ENCODE peak calls at places on chromosome 1, in seven cellular contexts. B is stomach, X is GM23338, J is HAP-1, S is fibroblast of pulmonary artery, V is fibroblast of the aortic adventitia, K is HFF-Myc. E is an unnamed sample.
A peak's percentile ranks its signal among the peaks of the same experiment; 100 is the strongest.

GRCh38 chr1:91792393-91793032 is 93.4 kb downstream of the TGFBR3 start:
- DNase-seq in B (no peak), S (no peak), V (no peak), K (no peak), X (peak; percentile 58), J (peak; percentile 24), E (no peak)

GRCh38 chr1:78830321-78830720 is 176.2 kb downstream of the ADGRL4 start:
- DNase-seq in J (no peak), S (no peak), X (peak; percentile 18), B (no peak), K (no peak), V (peak; percentile 24), E (no peak)

GRCh38 chr1:232865118-232865931 is 60.1 kb downstream of the MAP10 start:
- DNase-seq in S (no peak), X (no peak), B (no peak), K (no peak), V (no peak), J (no peak), E (no peak)

GRCh38 chr1:24166988-24167387 is 20.1 kb downstream of the IFNLR1 start:
- DNase-seq in K (no peak), B (no peak), S (no peak), X (no peak), V (no peak), J (no peak), E (no peak)

GRCh38 chr1:46798820-46799219 is at the start of gene CYP4B1:
- DNase-seq in V (peak; percentile 25), K (no peak), X (no peak), S (no peak), B (peak; percentile 78), J (no peak), E (no peak)

GRCh38 chr1:32889731-32890278 is 3.5 kb downstream of the HPCA start:
- DNase-seq in X (no peak), J (no peak), V (no peak), B (no peak), S (no peak), K (no peak), E (no peak)

GRCh38 chr1:55833452-55834160 is 618.4 kb upstream of the USP24 start:
- DNase-seq in J (no peak), S (peak; percentile 75), B (no peak), V (peak; percentile 94), K (no peak), X (no peak), E (no peak)

GRCh38 chr1:59831529-59831928 is 16.8 kb downstream of the HOOK1 start:
- DNase-seq in V (no peak), B (no peak), K (no peak), S (no peak), J (no peak), X (no peak), E (no peak)

GRCh38 chr1:35573776-35574654 is 901 bp downstream of the TFAP2E start:
- DNase-seq in X (peak; percentile 63), J (no peak), K (no peak), V (no peak), B (no peak), S (no peak), E (no peak)

GRCh38 chr1:246146811-246147210 is 360.3 kb downstream of the SMYD3 start:
- DNase-seq in J (no peak), X (no peak), V (no peak), B (no peak), K (no peak), S (no peak), E (no peak)

GRCh38 chr1:23283660-23284602 is 60.2 kb downstream of the HNRNPR start:
- DNase-seq in S (peak; percentile 24), J (no peak), B (no peak), X (no peak), K (no peak), V (peak; percentile 30), E (no peak)

GRCh38 chr1:27891196-27891889 is 19.0 kb downstream of the THEMIS2 start:
- DNase-seq in K (no peak), X (no peak), V (no peak), J (no peak), B (no peak), S (no peak), E (no peak)

GRCh38 chr1:147494998-147495580 is 46.2 kb upstream of the BCL9 start:
- DNase-seq in S (peak; percentile 86), B (peak; percentile 70), J (peak; percentile 79), X (peak; percentile 94), V (peak; percentile 88), K (no peak), E (peak; percentile 68)

GRCh38 chr1:77889240-77889637 is 815 bp downstream of the NEXN start:
- DNase-seq in X (peak; percentile 63), J (peak; percentile 49), K (no peak), B (no peak), V (peak; percentile 80), S (peak; percentile 83), E (no peak)

DNA sequence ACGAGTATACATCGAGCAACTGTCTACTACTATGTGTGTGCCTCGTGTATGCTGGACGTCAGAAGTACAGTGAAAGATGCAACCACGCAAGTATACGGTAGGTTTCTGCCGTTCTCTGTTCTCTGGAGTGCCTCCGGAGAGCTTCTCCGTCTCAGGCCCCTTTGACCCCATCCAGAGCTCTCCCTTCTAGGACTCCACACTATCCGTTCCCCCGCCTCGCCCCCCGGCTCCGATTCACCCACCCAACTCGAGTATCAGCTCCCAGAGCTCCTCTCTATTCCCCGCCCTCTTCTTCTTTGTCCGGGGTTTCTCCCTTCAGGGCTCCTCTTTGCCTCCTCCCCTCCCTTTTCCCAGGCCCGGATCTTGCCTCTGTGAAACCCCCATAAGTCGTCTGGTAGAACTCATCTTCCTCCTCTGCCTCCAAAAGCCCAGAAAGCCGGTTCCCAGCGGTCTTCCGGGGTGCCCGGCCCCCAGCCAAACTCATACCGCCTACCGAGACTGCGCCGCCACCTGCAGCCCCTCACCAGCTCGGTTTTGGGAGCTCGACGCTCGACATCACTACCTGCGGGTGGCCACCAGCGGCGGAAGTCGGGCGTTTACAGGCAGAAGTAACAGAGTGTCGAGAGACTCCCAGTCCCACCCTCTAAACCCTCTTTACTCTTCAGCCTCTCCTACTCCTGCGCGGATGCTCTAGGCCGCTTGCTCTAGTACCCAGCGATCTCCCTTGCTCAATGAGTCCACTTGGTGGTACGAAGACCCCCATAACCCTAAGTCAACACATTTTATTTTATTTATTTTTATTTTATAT is at the start of gene VPS72:
- DNase-seq in V (peak; percentile 87), B (peak; percentile 86), K (peak; percentile 77), J (peak; percentile 93), S (peak; percentile 88), X (peak; percentile 96), E (peak; percentile 89)
- H3K4me3 ChIP-seq in V (peak within 1 kb of the TSS; percentile 88), B (peak within 1 kb of the TSS; percentile 85), K (peak within 1 kb of the TSS; percentile 72), J (peak within 1 kb of the TSS; percentile 97), S (peak within 1 kb of the TSS; percentile 96), X (peak within 1 kb of the TSS; percentile 74), E (peak within 1 kb of the TSS; percentile 48)

GRCh38 chr1:248823517-248824001 is 2.2 kb downstream of the SH3BP5L start:
- DNase-seq in S (peak; percentile 42), V (peak; percentile 92), X (no peak), B (no peak), J (no peak), K (no peak), E (no peak)

GRCh38 chr1:248825136-248825535 is 579 bp downstream of the SH3BP5L start:
- DNase-seq in B (no peak), V (peak; percentile 23), J (no peak), K (no peak), S (no peak), X (no peak), E (peak; percentile 30)

GRCh38 chr1:248824701-248825100 is 1.0 kb downstream of the SH3BP5L start:
- DNase-seq in B (no peak), X (no peak), V (no peak), K (no peak), S (no peak), J (no peak), E (no peak)

GRCh38 chr1:248825573-248825908 is 174 bp downstream of the SH3BP5L start:
- DNase-seq in J (no peak), S (no peak), V (no peak), X (no peak), B (no peak), K (no peak), E (no peak)

DNA sequence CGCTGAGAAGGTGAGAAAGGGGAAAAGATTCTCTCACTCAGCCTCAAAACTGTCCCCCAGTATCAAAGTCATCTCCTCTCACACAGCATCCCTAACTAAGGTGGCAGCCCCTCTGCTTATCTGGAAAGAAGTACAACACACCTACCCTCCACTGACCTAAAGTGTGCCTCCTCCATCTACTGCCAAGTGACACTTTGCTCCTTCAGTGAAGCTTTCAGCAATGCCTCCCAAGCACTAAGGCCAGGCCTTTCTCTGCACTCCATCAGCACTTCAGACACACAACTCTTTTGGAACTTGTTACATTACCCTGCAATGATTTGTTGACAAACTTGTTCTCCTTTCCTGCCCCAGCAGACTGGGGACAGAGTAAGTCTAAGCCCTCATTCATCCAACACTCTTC is 1.4 kb downstream of the SH3BP5L start:
- DNase-seq in K (no peak), X (no peak), J (no peak), V (no peak), B (no peak), S (no peak), E (no peak)
- H3K4me3 ChIP-seq in K (peak overlapping the region; percentile 79), X (no peak overlapping the region), J (no peak overlapping the region), V (peak overlapping the region; percentile 100), B (peak overlapping the region; percentile 76), S (peak overlapping the region; percentile 99), E (no peak overlapping the region)

GRCh38 chr1:67431869-67432578 is 1.8 kb upstream of the SERBP1 start:
- DNase-seq in K (no peak), J (peak; percentile 52), B (no peak), X (peak; percentile 38), S (no peak), V (no peak), E (no peak)
- H3K4me3 ChIP-seq in K (no peak overlapping the region), J (peak overlapping the region; percentile 86), B (peak overlapping the region; percentile 93), X (peak overlapping the region; percentile 66), S (no peak overlapping the region), V (peak overlapping the region; percentile 15), E (peak overlapping the region; percentile 70)

GRCh38 chr1:6246497-6247295 is 2.7 kb downstream of the HES3 start:
- DNase-seq in S (peak; percentile 79), B (peak; percentile 81), J (peak; percentile 69), X (peak; percentile 94), K (no peak), V (peak; percentile 74), E (peak; percentile 80)
- H3K4me3 ChIP-seq in S (no peak overlapping the region), B (no peak overlapping the region), J (no peak overlapping the region), X (peak overlapping the region; percentile 83), K (no peak overlapping the region), V (no peak overlapping the region), E (no peak overlapping the region)

DNA sequence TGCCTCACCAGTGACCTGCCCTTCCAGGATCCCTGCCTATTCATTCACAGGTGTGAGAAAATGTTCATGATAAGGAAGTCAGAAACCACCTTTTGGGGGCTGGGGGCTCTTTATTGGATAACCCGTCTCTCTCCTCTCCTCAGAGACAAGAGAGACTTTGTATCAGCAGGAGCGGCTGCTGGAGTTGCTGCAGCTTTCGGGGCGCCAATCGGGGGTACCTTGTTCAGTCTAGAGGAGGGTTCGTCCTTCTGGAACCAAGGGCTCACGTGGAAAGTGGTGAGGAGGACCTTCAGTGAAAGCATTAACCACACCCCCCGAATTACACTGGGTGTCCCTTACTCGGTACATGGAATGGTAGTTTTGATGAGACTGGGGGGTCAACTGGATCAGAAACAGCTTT is 20.6 kb downstream of the NPPA start:
- DNase-seq in V (no peak), X (no peak), J (no peak), K (no peak), S (no peak), B (no peak), E (no peak)
- H3K4me3 ChIP-seq in V (no peak overlapping the region), X (no peak overlapping the region), J (no peak overlapping the region), K (no peak overlapping the region), S (no peak overlapping the region), B (no peak overlapping the region), E (no peak overlapping the region)

E was measured in Caco-2.